ENCODE peak calls at places on chromosome 7, in seven cellular contexts. O is HFFc6, S is upper lobe of left lung, C is nephron progenitor cell, E is glutamatergic neuron, I is brain microvascular endothelial cell, U is vagina. T is an unnamed sample.

GRCh38 chr7:131265227-131265626 is 62.4 kb upstream of the MKLN1 start:
- DNase-seq in C (no peak), E (no peak), I (no peak), S (no peak), O (no peak), U (no peak), T (no peak)

GRCh38 chr7:28096713-28097112 is 83.9 kb downstream of the JAZF1 start:
- DNase-seq in S (no peak), E (peak; percentile 46), C (peak; percentile 56), U (no peak), I (peak; percentile 63), O (peak; percentile 58), T (no peak)

GRCh38 chr7:4566714-4567113 is 115.4 kb upstream of the FOXK1 start:
- DNase-seq in U (no peak), S (no peak), O (no peak), I (no peak), C (no peak), E (no peak), T (no peak)

GRCh38 chr7:151454306-151454705 is 14.4 kb upstream of the CRYGN start:
- DNase-seq in U (no peak), S (no peak), I (no peak), C (peak; percentile 42), E (no peak), O (no peak), T (no peak)

GRCh38 chr7:158443688-158444483 is 143.7 kb downstream of the PTPRN2 start:
- DNase-seq in O (no peak), U (no peak), I (no peak), S (peak; percentile 59), C (no peak), E (no peak), T (no peak)

GRCh38 chr7:15113752-15114151 is 211.2 kb upstream of the DGKB start:
- DNase-seq in O (no peak), I (no peak), E (no peak), C (no peak), S (no peak), U (no peak), T (no peak)

GRCh38 chr7:105594034-105594433 is 12.7 kb upstream of the EFCAB10 start:
- DNase-seq in S (no peak), U (no peak), E (no peak), C (no peak), I (no peak), O (no peak), T (no peak)

GRCh38 chr7:131346885-131347592 is 19.4 kb downstream of the MKLN1 start:
- DNase-seq in E (no peak), S (no peak), I (no peak), O (no peak), U (no peak), C (no peak), T (no peak)

GRCh38 chr7:94087664-94088352 is 83.7 kb upstream of the BET1 start:
- DNase-seq in S (no peak), U (no peak), C (peak; percentile 38), I (peak; percentile 74), O (peak; percentile 61), E (peak; percentile 39), T (no peak)

GRCh38 chr7:20220293-20220755 is 3.1 kb upstream of the MACC1 start:
- DNase-seq in E (no peak), C (no peak), I (no peak), S (no peak), U (no peak), O (no peak), T (no peak)

GRCh38 chr7:129553861-129554530 is 51.7 kb downstream of the SMKR1 start:
- DNase-seq in U (no peak), E (no peak), I (peak; percentile 12), C (no peak), O (peak; percentile 62), S (no peak), T (no peak)

GRCh38 chr7:18890134-18890533 is 227.3 kb downstream of the TWIST1 start:
- DNase-seq in C (no peak), O (peak; percentile 86), S (no peak), I (peak; percentile 84), U (no peak), E (no peak), T (no peak)

GRCh38 chr7:124801330-124801895 is 35.8 kb upstream of the GPR37 start:
- DNase-seq in U (no peak), I (no peak), C (no peak), E (no peak), O (no peak), S (no peak), T (no peak)

GRCh38 chr7:46145412-46145811 is 224.3 kb upstream of the IGFBP3 start:
- DNase-seq in E (no peak), U (no peak), C (no peak), O (peak; percentile 96), I (peak; percentile 97), S (no peak), T (no peak)

GRCh38 chr7:43658718-43659548 is 70.4 kb downstream of the COA1 start:
- DNase-seq in S (no peak), C (no peak), I (no peak), E (no peak), U (no peak), O (peak; percentile 90), T (no peak)

GRCh38 chr7:130231792-130232191 is 24.1 kb downstream of the SSMEM1 start:
- DNase-seq in U (no peak), O (no peak), S (no peak), I (no peak), E (no peak), C (no peak), T (no peak)

GRCh38 chr7:144584741-144585140 is 181.2 kb upstream of the NOBOX start:
- DNase-seq in E (no peak), O (no peak), I (no peak), U (no peak), C (no peak), S (no peak), T (no peak)

GRCh38 chr7:119936876-119937275 is 336.1 kb upstream of the KCND2 start:
- DNase-seq in E (no peak), S (no peak), O (no peak), U (no peak), I (no peak), C (no peak), T (no peak)

GRCh38 chr7:100867040-100867795 is at the start of gene TRIP6:
- DNase-seq in O (peak; percentile 84), I (peak; percentile 83), U (no peak), S (peak; percentile 92), E (peak; percentile 54), C (peak; percentile 88), T (peak; percentile 66)

GRCh38 chr7:149156898-149157297 is 9.6 kb downstream of the ZNF398 start:
- DNase-seq in O (no peak), S (no peak), E (no peak), I (no peak), U (no peak), C (no peak), T (no peak)

GRCh38 chr7:981793-982510 is 1.0 kb upstream of the CYP2W1 start:
- DNase-seq in E (peak; percentile 81), C (no peak), I (no peak), U (no peak), S (peak; percentile 80), O (no peak), T (no peak)

GRCh38 chr7:23529262-23529859 is 2.4 kb downstream of the TRA2A start:
- DNase-seq in U (no peak), O (no peak), E (no peak), S (no peak), C (no peak), I (no peak), T (no peak)

GRCh38 chr7:23531794-23532489 is at the start of gene TRA2A:
- DNase-seq in C (peak; percentile 96), E (peak; percentile 99), I (peak; percentile 94), U (no peak), O (peak; percentile 90), S (peak; percentile 99), T (peak; percentile 95)

GRCh38 chr7:23530901-23531793 is 634 bp downstream of the TRA2A start:
- DNase-seq in S (peak; percentile 87), E (peak; percentile 78), U (no peak), O (peak; percentile 61), C (peak; percentile 60), I (peak; percentile 56), T (peak; percentile 35)

GRCh38 chr7:23530355-23530754 is 1.4 kb downstream of the TRA2A start:
- DNase-seq in E (no peak), O (peak; percentile 13), U (no peak), I (peak; percentile 22), C (no peak), S (no peak), T (no peak)

DNA sequence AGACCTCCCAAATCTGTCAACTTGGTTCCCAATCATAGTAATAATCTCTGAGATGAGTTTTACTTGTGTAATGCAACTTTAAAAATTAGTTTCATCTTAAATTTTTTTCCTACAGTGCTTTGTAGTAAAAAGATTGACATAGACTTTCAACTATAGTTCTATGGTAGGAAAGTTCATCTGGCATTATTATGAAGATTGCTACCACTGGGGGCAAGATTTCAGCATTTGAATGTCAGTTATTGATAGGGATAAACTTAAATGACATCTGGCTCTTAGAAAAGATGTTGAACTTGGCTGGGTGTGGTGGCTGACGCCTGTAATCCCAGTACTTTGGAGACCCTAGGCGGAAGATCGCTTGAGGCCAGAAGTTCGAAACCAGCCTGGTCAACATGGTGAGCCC is 1.4 kb upstream of the TRA2A start:
- DNase-seq in C (no peak), O (no peak), S (no peak), I (no peak), U (no peak), E (no peak), T (no peak)
- TF ChIP-seq CTCF in C (no peak), O (peak; percentile 46), S (no peak), I (no peak), U (no peak), E (peak; percentile 12), T (no peak)

GRCh38 chr7:2220954-2221353 is 11.8 kb downstream of the MAD1L1 start:
- DNase-seq in C (no peak), U (no peak), S (no peak), O (no peak), I (no peak), E (no peak), T (no peak)
- TF ChIP-seq CTCF in C (no peak), U (no peak), S (no peak), O (no peak), I (no peak), E (no peak), T (no peak)

DNA sequence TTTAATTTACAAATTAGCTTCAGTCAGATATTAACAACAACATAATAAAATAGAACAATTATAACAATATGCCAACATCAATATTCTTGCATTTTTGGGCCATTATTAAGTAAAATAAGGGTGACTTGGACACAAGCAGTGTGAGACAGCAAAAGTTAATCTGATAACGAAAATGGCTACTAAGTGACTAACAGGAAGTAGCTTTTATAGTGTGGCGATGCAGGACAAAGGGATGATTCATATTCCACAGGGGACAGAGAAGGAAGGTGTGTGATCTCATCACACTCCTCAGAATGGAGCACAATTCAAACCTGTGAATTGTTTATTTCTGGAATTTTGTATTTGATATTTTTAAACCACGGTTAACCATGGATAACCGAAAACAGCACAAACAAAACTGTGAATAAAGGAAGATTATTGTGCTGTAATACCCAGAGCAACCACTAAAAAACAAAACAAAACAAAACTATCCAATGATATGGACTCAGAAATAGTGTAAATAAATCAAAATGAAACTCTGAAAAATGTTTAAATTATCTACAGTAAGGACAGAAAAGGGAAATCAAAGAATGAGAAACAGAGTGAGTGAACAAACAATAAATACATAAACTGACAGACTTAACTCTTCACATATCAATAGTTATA is 66.9 kb upstream of the TFEC start:
- DNase-seq in S (no peak), U (no peak), E (no peak), I (peak; percentile 81), C (no peak), O (peak; percentile 83), T (no peak)
- TF ChIP-seq CTCF in S (no peak), U (no peak), E (peak; percentile 57), I (no peak), C (peak; percentile 18), O (peak; percentile 70), T (peak; percentile 37)

GRCh38 chr7:121605297-121605640 is 209.2 kb upstream of the FAM3C start:
- DNase-seq in O (peak; percentile 4), S (no peak), I (peak; percentile 45), E (no peak), C (no peak), U (no peak), T (no peak)
- TF ChIP-seq CTCF in O (peak; percentile 27), S (no peak), I (peak; percentile 44), E (no peak), C (no peak), U (no peak), T (no peak)

T was measured in progenitor cell of endocrine pancreas.